ENCODE peak calls at places on chromosomes 16 and 17, in ten cellular contexts. W is HepG2, A is transverse colon, S is stomach, P is H1, V is K562, O is esophagus muscularis mucosa, B is sigmoid colon, Q is SK-N-SH, I is upper lobe of left lung. E is an unnamed sample.

GRCh38 chr16:15899538-15900100 is 11.2 kb upstream of the CEP20 start:
- DNase-seq in W (peak), A (peak), S (peak), P (no peak), V (peak), O (no peak), B (no peak), Q (no peak), I (no peak), E (no peak)

GRCh38 chr17:8326591-8327583 is 12.8 kb upstream of the ODF4 start:
- DNase-seq in W (no peak), A (no peak), S (peak), P (peak), V (no peak), O (no peak), B (peak), Q (peak), I (peak), E (peak)

GRCh38 chr17:74437702-74438101 is 5.8 kb downstream of the GPRC5C start:
- DNase-seq in W (no peak), A (no peak), S (no peak), P (no peak), V (peak), O (no peak), B (no peak), Q (peak), I (no peak), E (no peak)

GRCh38 chr17:74408262-74408661 is 23.6 kb upstream of the GPRC5C start:
- DNase-seq in W (peak), A (no peak), S (peak), P (no peak), V (peak), O (no peak), B (no peak), Q (no peak), I (no peak), E (no peak)

GRCh38 chr17:37828313-37829124 is 83.7 kb upstream of the HNF1B start:
- DNase-seq in W (no peak), A (no peak), S (no peak), P (no peak), V (peak), O (no peak), B (peak), Q (no peak), I (no peak), E (no peak)

GRCh38 chr16:68529931-68530667 is 9.0 kb upstream of the ZFP90 start:
- DNase-seq in W (peak), A (peak), S (peak), P (peak), V (peak), O (peak), B (peak), Q (peak), I (peak), E (peak)

GRCh38 chr17:68305132-68305531 is 13.8 kb downstream of the ARSG start:
- DNase-seq in W (no peak), A (no peak), S (no peak), P (no peak), V (no peak), O (no peak), B (no peak), Q (no peak), I (no peak), E (no peak)

GRCh38 chr16:81180578-81180977 is 57.9 kb upstream of the BCO1 start:
- DNase-seq in W (no peak), A (no peak), S (no peak), P (no peak), V (no peak), O (no peak), B (no peak), Q (no peak), I (no peak), E (no peak)

GRCh38 chr16:85826686-85827247 is 27.3 kb downstream of the COX4I1 start:
- DNase-seq in W (no peak), A (no peak), S (no peak), P (no peak), V (no peak), O (no peak), B (no peak), Q (no peak), I (no peak), E (no peak)

GRCh38 chr17:58250344-58251011 is 12.1 kb downstream of the LPO start:
- DNase-seq in W (peak), A (no peak), S (no peak), P (peak), V (no peak), O (no peak), B (no peak), Q (no peak), I (no peak), E (no peak)

GRCh38 chr17:7355053-7355452 is at the start of gene TMEM95:
- DNase-seq in W (no peak), A (peak), S (no peak), P (no peak), V (no peak), O (no peak), B (peak), Q (no peak), I (peak), E (no peak)

GRCh38 chr16:997440-998051 is 16.0 kb downstream of the SOX8 start:
- DNase-seq in W (no peak), A (peak), S (peak), P (no peak), V (no peak), O (no peak), B (no peak), Q (no peak), I (peak), E (no peak)

GRCh38 chr16:79104567-79104966 is 496.0 kb downstream of the MAF start:
- DNase-seq in W (no peak), A (no peak), S (no peak), P (no peak), V (no peak), O (no peak), B (no peak), Q (no peak), I (no peak), E (no peak)

GRCh38 chr16:84339316-84339715 is 29.0 kb upstream of the ATP2C2 start:
- DNase-seq in W (no peak), A (no peak), S (no peak), P (no peak), V (no peak), O (no peak), B (no peak), Q (no peak), I (no peak), E (no peak)

GRCh38 chr17:67785122-67785477 is 40.2 kb upstream of the BPTF start:
- DNase-seq in W (no peak), A (no peak), S (no peak), P (no peak), V (no peak), O (no peak), B (no peak), Q (no peak), I (no peak), E (no peak)

GRCh38 chr17:80790981-80791742 is 200.5 kb upstream of the CHMP6 start:
- DNase-seq in W (peak), A (no peak), S (no peak), P (no peak), V (no peak), O (no peak), B (peak), Q (no peak), I (no peak), E (peak)

GRCh38 chr17:80791758-80792284 is 199.8 kb upstream of the CHMP6 start:
- DNase-seq in W (peak), A (peak), S (peak), P (no peak), V (peak), O (no peak), B (peak), Q (no peak), I (no peak), E (peak)

GRCh38 chr17:80792373-80792781 is 199.3 kb upstream of the CHMP6 start:
- DNase-seq in W (no peak), A (no peak), S (no peak), P (no peak), V (no peak), O (no peak), B (peak), Q (no peak), I (no peak), E (peak)

GRCh38 chr17:80789356-80789902 is 202.2 kb upstream of the CHMP6 start:
- DNase-seq in W (no peak), A (no peak), S (no peak), P (no peak), V (no peak), O (no peak), B (peak), Q (no peak), I (no peak), E (peak)

GRCh38 chr17:80790021-80790765 is 201.4 kb upstream of the CHMP6 start:
- DNase-seq in W (no peak), A (no peak), S (no peak), P (no peak), V (no peak), O (no peak), B (no peak), Q (no peak), I (no peak), E (no peak)
- TF ChIP-seq EP300 in W (no peak), A (no peak), S (no peak), P (no peak), V (no peak), O (no peak), B (no peak), Q (no peak), I (no peak), E (no peak)

GRCh38 chr17:79306688-79307323 is 232.2 kb downstream of the ENGASE start:
- DNase-seq in W (no peak), A (no peak), S (peak), P (no peak), V (no peak), O (no peak), B (no peak), Q (no peak), I (peak), E (no peak)
- TF ChIP-seq POLR2AphosphoS5 in W (no peak), A (no peak), S (no peak), P (no peak), V (no peak), O (no peak), B (no peak), Q (no peak), I (no peak), E (no peak)

DNA sequence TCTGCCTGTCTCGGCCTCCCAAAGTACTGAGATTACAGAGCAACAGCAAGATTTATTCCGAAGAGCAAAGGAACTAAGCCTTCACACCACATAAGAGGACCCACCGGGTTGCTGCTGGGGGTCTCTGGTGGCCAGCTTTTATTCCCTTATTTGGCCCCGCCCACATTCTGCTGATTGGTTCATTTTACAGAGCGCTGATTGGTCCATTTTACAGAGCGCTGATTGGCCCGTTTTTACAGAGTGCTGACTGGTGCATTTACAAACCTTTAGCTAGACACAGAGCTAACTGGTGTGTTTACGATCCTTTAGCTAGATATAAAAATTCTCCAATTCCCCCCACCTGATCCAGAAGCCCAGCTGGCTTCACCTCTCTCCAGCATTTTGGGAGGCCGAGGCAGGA is 26.3 kb downstream of the COPRS start:
- DNase-seq in W (no peak), A (no peak), S (no peak), P (no peak), V (no peak), O (no peak), B (no peak), Q (no peak), I (no peak), E (no peak)
- TF ChIP-seq EP300 in W (no peak), A (no peak), S (no peak), P (no peak), V (no peak), O (no peak), B (no peak), Q (no peak), I (no peak), E (no peak)

DNA sequence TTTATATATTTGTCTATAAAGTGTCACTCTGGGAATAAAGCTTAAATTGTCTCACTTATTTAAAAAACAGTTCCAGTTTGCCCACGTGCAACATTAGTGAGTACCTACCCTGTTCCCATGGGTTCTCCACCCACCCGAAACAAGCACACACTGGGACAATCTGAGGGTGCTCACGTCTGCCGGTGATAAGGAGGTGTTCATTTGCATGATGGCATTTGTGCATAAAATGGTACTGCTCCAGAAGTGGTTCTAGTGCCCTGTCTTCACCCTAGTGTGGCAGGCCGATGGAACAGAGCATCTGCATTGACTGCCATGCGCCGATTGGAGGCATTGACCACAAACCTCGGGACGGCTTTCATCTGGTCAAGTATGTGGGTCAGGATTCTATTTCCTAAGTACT is 35.6 kb upstream of the ENDOV start:
- DNase-seq in W (no peak), A (no peak), S (no peak), P (no peak), V (no peak), O (no peak), B (peak), Q (no peak), I (no peak), E (no peak)
- TF ChIP-seq POLR2AphosphoS5 in W (no peak), A (no peak), S (no peak), P (no peak), V (no peak), O (no peak), B (no peak), Q (no peak), I (no peak), E (no peak)

GRCh38 chr16:72924487-72924886 is 123.4 kb downstream of the ZFHX3 start:
- DNase-seq in W (no peak), A (no peak), S (no peak), P (no peak), V (no peak), O (no peak), B (peak), Q (no peak), I (no peak), E (no peak)

GRCh38 chr16:72923757-72924156 is 124.2 kb downstream of the ZFHX3 start:
- DNase-seq in W (no peak), A (no peak), S (no peak), P (no peak), V (no peak), O (no peak), B (peak), Q (no peak), I (no peak), E (no peak)

GRCh38 chr16:72925631-72925979 is 122.3 kb downstream of the ZFHX3 start:
- DNase-seq in W (no peak), A (no peak), S (no peak), P (no peak), V (no peak), O (no peak), B (peak), Q (no peak), I (no peak), E (no peak)

GRCh38 chr16:72926671-72927070 is 121.3 kb downstream of the ZFHX3 start:
- DNase-seq in W (no peak), A (no peak), S (no peak), P (no peak), V (no peak), O (no peak), B (peak), Q (no peak), I (no peak), E (no peak)

DNA sequence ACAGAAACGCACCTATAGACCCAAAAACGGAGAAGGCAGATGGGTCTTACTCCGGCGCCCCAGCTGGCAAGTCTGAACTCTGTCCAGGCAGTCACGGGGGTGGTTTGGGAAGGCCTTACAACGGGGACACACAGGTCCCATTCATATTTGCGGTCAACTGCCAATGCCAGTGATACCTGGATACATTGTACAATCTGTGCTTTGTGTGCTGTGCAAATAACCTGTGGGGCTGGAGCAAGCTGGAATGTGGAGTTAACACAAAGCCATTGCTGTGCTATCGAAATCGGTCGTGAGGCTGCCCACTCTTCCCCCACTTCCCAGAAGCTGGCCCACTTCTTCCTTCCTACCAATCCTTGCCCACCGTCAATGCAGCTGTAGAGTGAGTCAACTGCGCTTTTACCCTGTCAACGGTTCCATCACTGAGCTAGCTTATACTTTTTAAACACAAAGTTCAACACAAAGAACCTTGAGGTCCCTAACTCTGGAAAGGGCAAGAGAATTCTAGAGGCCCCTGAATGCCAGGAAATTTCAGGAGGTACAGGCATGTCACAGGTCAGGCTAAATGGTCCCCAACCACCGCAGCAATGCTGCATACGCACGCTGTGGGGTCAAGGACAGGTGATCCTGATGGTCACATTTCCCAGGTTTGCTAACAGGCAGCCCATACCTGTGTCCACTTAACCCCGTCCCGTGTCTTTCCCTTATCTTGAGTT is 122.9 kb downstream of the ZFHX3 start:
- DNase-seq in W (peak), A (no peak), S (peak), P (no peak), V (no peak), O (no peak), B (peak), Q (no peak), I (no peak), E (no peak)
- TF ChIP-seq EP300 in W (peak), A (no peak), S (no peak), P (no peak), V (no peak), O (no peak), B (no peak), Q (no peak), I (no peak), E (no peak)

DNA sequence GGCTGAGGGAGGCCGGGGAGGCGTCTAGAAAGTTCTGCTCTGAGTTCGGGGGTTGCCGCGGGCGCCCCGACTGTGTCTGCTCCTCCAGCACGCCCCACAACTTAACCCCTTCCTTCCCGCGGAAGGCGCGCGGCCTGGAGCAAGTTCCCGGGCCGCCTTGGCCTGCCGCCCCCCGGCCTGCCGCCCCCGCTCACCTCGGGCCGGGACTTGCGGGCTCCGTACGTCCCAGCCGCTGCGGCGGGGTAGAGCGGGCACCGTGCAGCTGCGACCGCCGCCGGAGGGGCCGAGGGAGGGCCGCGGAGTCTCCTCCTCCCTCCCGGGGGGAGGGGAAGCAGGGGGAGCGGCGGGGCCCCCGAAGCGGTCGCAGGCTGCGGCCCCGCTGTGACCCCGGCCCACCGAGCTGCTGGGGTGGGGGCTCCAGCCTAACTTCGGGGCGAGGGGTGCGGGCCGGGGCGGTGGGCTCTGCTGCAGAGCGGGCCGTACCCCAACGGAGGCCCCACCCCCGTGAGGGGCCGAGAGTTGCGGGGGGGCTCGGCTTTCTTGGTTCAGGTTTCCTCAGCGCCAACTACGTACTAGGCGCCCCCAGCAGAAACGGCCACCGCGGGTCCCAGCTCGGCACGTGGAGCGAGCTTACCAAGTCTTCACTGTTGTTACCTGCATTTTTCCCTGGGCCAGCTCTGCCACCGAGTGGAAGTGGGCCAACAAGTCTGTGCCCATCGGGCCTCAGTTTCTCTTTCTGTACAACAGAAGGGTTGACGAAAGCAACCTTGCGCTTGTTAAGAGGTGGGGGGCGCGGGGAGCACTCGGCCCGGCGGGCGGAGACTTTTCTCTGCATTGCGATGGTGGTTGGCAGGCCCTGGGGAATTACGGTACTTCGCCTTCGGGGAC is at the start of gene CCDC102A:
- DNase-seq in W (no peak), A (no peak), S (peak), P (peak), V (peak), O (no peak), B (no peak), Q (peak), I (no peak), E (no peak)
- TF ChIP-seq POLR2AphosphoS5 in W (no peak), A (peak), S (no peak), P (no peak), V (no peak), O (no peak), B (no peak), Q (no peak), I (no peak), E (no peak)